ENCODE peak calls at places on chromosomes 11 and 22, in ten cellular contexts. N is heart right ventricle; I is neural crest cell; W is breast epithelium; M is lower lobe of right lung; O is uterus; A is Peyer's patch; X is AG09319; L is PC-9; C is CD4-positive, alpha-beta T cell. F is an unnamed sample.

GRCh38 chr11:130071211-130071712 is 1.6 kb downstream of the APLP2 start:
- DNase-seq in N (no peak), I (no peak), W (no peak), M (no peak), O (no peak), A (no peak), X (no peak), L (no peak), C (no peak), F (peak)

GRCh38 chr11:75326439-75326810 is 25.0 kb downstream of the ARRB1 start:
- DNase-seq in N (no peak), I (no peak), W (no peak), M (no peak), O (no peak), A (no peak), X (no peak), L (no peak), C (no peak), F (no peak)

GRCh38 chr11:29957406-29957805 is 59.4 kb downstream of the KCNA4 start:
- DNase-seq in N (no peak), I (no peak), W (no peak), M (no peak), O (no peak), A (no peak), X (no peak), L (no peak), C (no peak), F (no peak)

GRCh38 chr11:44243633-44244343 is 66.2 kb downstream of the ALX4 start:
- DNase-seq in N (no peak), I (no peak), W (no peak), M (no peak), O (no peak), A (no peak), X (no peak), L (no peak), C (no peak), F (peak)

GRCh38 chr11:59753650-59754493 is 1.3 kb upstream of the STX3 start:
- DNase-seq in N (peak), I (peak), W (peak), M (peak), O (peak), A (peak), X (peak), L (peak), C (peak), F (peak)

GRCh38 chr11:44949160-44950035 is 1.3 kb downstream of the TP53I11 start:
- DNase-seq in N (no peak), I (peak), W (no peak), M (peak), O (peak), A (peak), X (no peak), L (no peak), C (peak), F (no peak)

GRCh38 chr11:85752890-85753581 is 57.9 kb downstream of the SYTL2 start:
- DNase-seq in N (no peak), I (no peak), W (peak), M (no peak), O (no peak), A (no peak), X (no peak), L (no peak), C (peak), F (no peak)

GRCh38 chr11:794766-795637 is 3.1 kb downstream of the SLC25A22 start:
- DNase-seq in N (no peak), I (no peak), W (no peak), M (no peak), O (no peak), A (peak), X (no peak), L (no peak), C (no peak), F (no peak)

GRCh38 chr22:26756675-26757293 is 99.4 kb downstream of the MIAT start:
- DNase-seq in N (peak), I (peak), W (peak), M (peak), O (peak), A (peak), X (no peak), L (no peak), C (peak), F (peak)

GRCh38 chr11:63672934-63673539 is 1.9 kb upstream of the ATL3 start:
- DNase-seq in N (no peak), I (no peak), W (no peak), M (no peak), O (no peak), A (no peak), X (no peak), L (peak), C (no peak), F (no peak)

GRCh38 chr22:45181766-45182165 is 18.0 kb downstream of the NUP50 start:
- DNase-seq in N (no peak), I (no peak), W (no peak), M (no peak), O (no peak), A (no peak), X (no peak), L (no peak), C (no peak), F (no peak)

GRCh38 chr11:130144721-130145327 is 14.8 kb upstream of the ST14 start:
- DNase-seq in N (no peak), I (no peak), W (no peak), M (no peak), O (no peak), A (no peak), X (no peak), L (peak), C (no peak), F (no peak)

GRCh38 chr11:100681064-100681502 is 6.0 kb upstream of the ARHGAP42 start:
- DNase-seq in N (peak), I (no peak), W (peak), M (peak), O (peak), A (peak), X (no peak), L (peak), C (no peak), F (no peak)

GRCh38 chr22:38202437-38203089 is 769 bp downstream of the MAFF start:
- DNase-seq in N (peak), I (peak), W (peak), M (peak), O (peak), A (peak), X (peak), L (peak), C (peak), F (peak)

GRCh38 chr11:19398772-19399542 is 158.2 kb upstream of the E2F8 start:
- DNase-seq in N (no peak), I (no peak), W (no peak), M (no peak), O (peak), A (no peak), X (peak), L (peak), C (no peak), F (peak)

GRCh38 chr11:34513674-34513995 is at the start of gene ELF5:
- DNase-seq in N (no peak), I (no peak), W (peak), M (no peak), O (no peak), A (no peak), X (no peak), L (peak), C (no peak), F (no peak)

GRCh38 chr11:3984896-3985295 is 109.7 kb upstream of the RRM1 start:
- DNase-seq in N (no peak), I (no peak), W (no peak), M (no peak), O (peak), A (no peak), X (no peak), L (no peak), C (peak), F (no peak)

GRCh38 chr11:64876226-64876750 is 2.1 kb downstream of the EHD1 start:
- DNase-seq in N (no peak), I (no peak), W (no peak), M (no peak), O (no peak), A (no peak), X (no peak), L (no peak), C (no peak), F (no peak)

DNA sequence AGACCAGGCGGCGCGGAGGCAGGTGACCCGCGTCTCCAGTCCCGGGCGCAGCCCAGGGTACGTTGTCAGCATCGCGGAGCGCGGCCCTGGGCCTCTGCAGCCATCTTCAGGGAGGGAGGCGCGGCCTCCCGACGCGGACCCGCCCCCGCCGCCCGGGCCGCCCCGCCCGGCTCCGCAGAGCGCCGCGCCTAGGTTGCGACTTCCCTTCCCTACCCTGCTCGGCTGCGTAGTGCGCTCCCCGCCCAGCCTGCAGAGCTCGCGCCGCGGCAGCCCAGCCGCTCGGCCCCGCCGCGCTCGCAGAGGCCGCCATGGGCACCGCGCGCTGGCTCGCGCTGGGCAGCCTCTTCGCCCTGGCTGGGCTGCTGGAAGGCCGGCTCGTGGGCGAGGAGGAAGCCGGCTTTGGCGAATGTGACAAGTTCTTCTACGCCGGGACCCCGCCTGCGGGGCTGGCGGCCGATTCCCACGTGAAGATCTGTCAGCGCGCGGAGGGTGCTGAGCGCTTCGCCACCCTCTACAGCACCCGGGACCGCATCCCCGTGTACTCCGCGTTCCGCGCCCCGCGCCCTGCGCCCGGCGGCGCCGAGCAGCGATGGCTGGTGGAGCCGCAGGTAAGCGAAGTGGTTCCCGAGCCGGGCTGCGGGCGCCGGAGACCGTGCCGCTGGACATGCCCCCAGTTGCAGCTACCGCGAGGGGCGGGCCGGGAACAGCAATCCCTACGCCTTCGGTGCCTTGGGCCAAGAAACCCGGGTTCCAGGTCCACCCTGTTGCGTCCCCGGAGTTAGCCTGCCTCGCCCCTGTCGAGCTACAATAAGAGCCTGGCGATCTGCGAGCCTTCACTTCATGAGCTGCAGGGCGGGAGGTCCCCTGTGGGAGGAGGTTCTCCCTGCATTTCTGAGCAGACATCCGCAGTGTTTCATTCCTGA is at the start of gene ENDOD1:
- DNase-seq in N (peak), I (peak), W (peak), M (peak), O (peak), A (peak), X (no peak), L (peak), C (peak), F (peak)
- TF ChIP-seq CTCF in N (no peak), I (peak), W (no peak), M (no peak), O (no peak), A (peak), X (peak), L (peak), C (no peak), F (peak)

GRCh38 chr22:50526849-50527801 is 1.7 kb upstream of the SCO2 start:
- DNase-seq in N (peak), I (no peak), W (peak), M (peak), O (peak), A (no peak), X (no peak), L (peak), C (peak), F (no peak)
- TF ChIP-seq CTCF in N (no peak), I (no peak), W (no peak), M (no peak), O (no peak), A (no peak), X (no peak), L (no peak), C (no peak), F (no peak)

GRCh38 chr11:68298659-68299516 is 13.5 kb upstream of the LRP5 start:
- DNase-seq in N (no peak), I (no peak), W (no peak), M (no peak), O (no peak), A (peak), X (no peak), L (no peak), C (no peak), F (no peak)

GRCh38 chr11:68297812-68298658 is 14.4 kb upstream of the LRP5 start:
- DNase-seq in N (peak), I (peak), W (peak), M (peak), O (peak), A (peak), X (peak), L (peak), C (peak), F (peak)

GRCh38 chr11:68297494-68297811 is 14.9 kb upstream of the LRP5 start:
- DNase-seq in N (no peak), I (no peak), W (no peak), M (no peak), O (no peak), A (no peak), X (no peak), L (no peak), C (no peak), F (no peak)

GRCh38 chr11:68302256-68303054 is 9.9 kb upstream of the LRP5 start:
- DNase-seq in N (no peak), I (no peak), W (no peak), M (peak), O (no peak), A (peak), X (no peak), L (peak), C (no peak), F (peak)

GRCh38 chr11:68300076-68300830 is 12.1 kb upstream of the LRP5 start:
- DNase-seq in N (no peak), I (no peak), W (no peak), M (no peak), O (no peak), A (no peak), X (no peak), L (no peak), C (no peak), F (no peak)
- TF ChIP-seq CTCF in N (no peak), I (no peak), W (no peak), M (no peak), O (no peak), A (no peak), X (no peak), L (no peak), C (no peak), F (peak)

DNA sequence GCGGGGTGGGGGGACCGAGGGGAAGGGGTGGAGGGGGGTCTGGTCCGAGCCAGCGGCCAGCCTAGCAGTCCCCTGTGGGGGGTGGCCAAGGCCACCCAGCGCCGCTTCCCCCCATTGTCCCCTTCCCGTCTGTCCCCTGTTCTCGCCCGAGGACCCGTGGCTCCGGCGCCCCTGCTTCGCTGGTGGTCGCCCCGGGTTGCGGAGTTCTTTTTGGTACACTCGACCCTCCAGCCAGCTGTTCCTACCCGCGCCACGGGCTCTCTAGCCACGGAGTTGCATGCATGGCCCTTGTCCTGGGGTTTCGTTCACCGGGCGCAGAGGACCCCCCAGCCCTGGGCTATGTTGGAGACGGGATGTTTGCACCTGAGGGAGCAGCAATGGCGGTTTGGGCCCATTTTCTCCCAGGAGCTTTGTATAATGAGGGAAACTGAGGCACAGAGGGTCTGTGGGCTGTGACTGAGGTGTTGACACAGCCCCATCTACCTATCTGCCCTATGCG is 489 bp downstream of the RNF214 start:
- DNase-seq in N (no peak), I (peak), W (no peak), M (peak), O (no peak), A (peak), X (no peak), L (no peak), C (no peak), F (no peak)
- TF ChIP-seq CTCF in N (no peak), I (no peak), W (no peak), M (no peak), O (no peak), A (no peak), X (no peak), L (no peak), C (no peak), F (no peak)

GRCh38 chr11:120625565-120625964 is 114.0 kb downstream of the GRIK4 start:
- DNase-seq in N (no peak), I (no peak), W (no peak), M (no peak), O (no peak), A (no peak), X (no peak), L (no peak), C (no peak), F (no peak)

GRCh38 chr11:120618399-120618798 is 106.9 kb downstream of the GRIK4 start:
- DNase-seq in N (no peak), I (no peak), W (no peak), M (no peak), O (no peak), A (no peak), X (no peak), L (no peak), C (no peak), F (no peak)

GRCh38 chr11:120627535-120628163 is 116.1 kb downstream of the GRIK4 start:
- DNase-seq in N (no peak), I (no peak), W (no peak), M (peak), O (no peak), A (no peak), X (no peak), L (no peak), C (no peak), F (no peak)

GRCh38 chr11:120626791-120627190 is 115.2 kb downstream of the GRIK4 start:
- DNase-seq in N (no peak), I (no peak), W (no peak), M (peak), O (no peak), A (no peak), X (no peak), L (no peak), C (no peak), F (no peak)

DNA sequence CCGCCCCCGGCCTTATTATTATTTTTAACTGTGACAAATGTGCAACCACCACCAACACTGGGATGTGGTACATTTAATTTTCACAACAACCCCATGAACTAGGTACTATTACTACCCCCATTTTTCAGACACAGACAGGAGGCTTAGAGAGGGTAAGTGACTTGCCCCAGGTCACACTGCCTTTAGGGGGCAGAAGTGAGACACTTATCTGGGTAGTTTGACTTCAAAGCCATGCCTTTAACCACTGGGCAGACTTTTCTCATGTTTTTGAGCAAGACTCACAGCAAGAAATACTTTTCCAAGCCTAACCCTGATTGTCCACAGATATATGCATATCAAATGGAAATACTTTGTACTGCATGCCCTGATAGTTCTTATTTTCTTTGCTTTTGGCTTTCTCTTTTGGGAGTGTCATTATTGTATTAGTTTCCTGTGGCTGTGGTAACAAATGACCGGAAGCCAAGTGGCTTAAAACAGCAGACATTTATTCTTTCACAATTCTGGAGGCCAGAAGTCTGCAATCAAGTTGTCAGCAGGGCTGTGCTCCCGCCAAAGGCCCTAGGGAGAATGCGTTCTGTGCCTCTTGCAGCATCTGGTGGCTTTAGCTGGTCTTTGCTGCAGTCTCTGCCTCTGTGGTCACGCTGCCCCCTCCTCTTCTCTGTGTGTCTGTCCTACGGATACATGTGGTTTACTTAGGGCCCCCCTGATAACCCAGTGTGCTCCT is 110.8 kb downstream of the GRIK4 start:
- DNase-seq in N (no peak), I (no peak), W (no peak), M (no peak), O (no peak), A (no peak), X (no peak), L (no peak), C (no peak), F (no peak)
- TF ChIP-seq CTCF in N (no peak), I (peak), W (no peak), M (no peak), O (no peak), A (no peak), X (no peak), L (peak), C (no peak), F (peak)

F was measured in HFFc6.